ENCODE peak calls at places on chromosomes 7 and 10, in seven cellular contexts. V, P, Q, H, F, W and U are unnamed samples.
A peak's percentile ranks its signal among the peaks of the same experiment; 100 is the strongest.

GRCh38 chr7:35993663-35994622 is 159.1 kb upstream of the EEPD1 start:
- DNase-seq in V (no peak), P (peak; percentile 73), Q (peak; percentile 16), H (no peak), F (no peak), W (peak; percentile 45), U (no peak)

GRCh38 chr10:6062101-6062771 is at the start of gene IL2RA:
- DNase-seq in V (peak; percentile 34), P (no peak), Q (no peak), H (no peak), F (no peak), W (no peak), U (no peak)

GRCh38 chr7:70776627-70777101 is 355.3 kb upstream of the GALNT17 start:
- DNase-seq in V (no peak), P (no peak), Q (no peak), H (no peak), F (no peak), W (no peak), U (no peak)

GRCh38 chr7:70580161-70580560 is 551.8 kb upstream of the GALNT17 start:
- DNase-seq in V (no peak), P (no peak), Q (no peak), H (no peak), F (no peak), W (no peak), U (no peak)

GRCh38 chr10:123804716-123805115 is 86.9 kb downstream of the CPXM2 start:
- DNase-seq in V (no peak), P (no peak), Q (no peak), H (no peak), F (no peak), W (no peak), U (no peak)

GRCh38 chr7:92671502-92672169 is 81.4 kb upstream of the FAM133B start:
- DNase-seq in V (no peak), P (no peak), Q (no peak), H (no peak), F (no peak), W (no peak), U (no peak)

GRCh38 chr10:100510533-100511308 is 8.9 kb downstream of the SEC31B start:
- DNase-seq in V (peak; percentile 60), P (no peak), Q (peak; percentile 51), H (no peak), F (no peak), W (peak; percentile 25), U (no peak)

GRCh38 chr10:93081296-93081695 is 7.6 kb downstream of the CYP26A1 start:
- DNase-seq in V (no peak), P (no peak), Q (no peak), H (no peak), F (no peak), W (no peak), U (no peak)

GRCh38 chr7:45001138-45001694 is 1.2 kb downstream of the CCM2 start:
- DNase-seq in V (peak; percentile 43), P (peak; percentile 11), Q (peak; percentile 62), H (no peak), F (no peak), W (peak; percentile 51), U (peak; percentile 41)

GRCh38 chr10:92208736-92209135 is 82.1 kb downstream of the CPEB3 start:
- DNase-seq in V (no peak), P (peak; percentile 27), Q (no peak), H (no peak), F (no peak), W (no peak), U (no peak)

GRCh38 chr10:117550599-117551321 is 8.2 kb downstream of the EMX2 start:
- DNase-seq in V (no peak), P (no peak), Q (no peak), H (no peak), F (no peak), W (no peak), U (no peak)

GRCh38 chr10:14779053-14779649 is 4.5 kb upstream of the FAM107B start:
- DNase-seq in V (no peak), P (peak; percentile 78), Q (peak; percentile 29), H (no peak), F (no peak), W (no peak), U (no peak)

GRCh38 chr10:61931620-61932332 is 30.3 kb downstream of the ARID5B start:
- DNase-seq in V (no peak), P (no peak), Q (no peak), H (no peak), F (no peak), W (peak; percentile 40), U (no peak)

GRCh38 chr10:58178811-58179210 is 88.9 kb downstream of the IPMK start:
- DNase-seq in V (no peak), P (peak; percentile 31), Q (no peak), H (no peak), F (no peak), W (no peak), U (no peak)

GRCh38 chr7:99141334-99141733 is 2.6 kb downstream of the SMURF1 start:
- DNase-seq in V (no peak), P (no peak), Q (no peak), H (no peak), F (no peak), W (no peak), U (no peak)

GRCh38 chr7:51325231-51325630 is 8.6 kb upstream of the COBL start:
- DNase-seq in V (no peak), P (no peak), Q (no peak), H (no peak), F (no peak), W (peak; percentile 38), U (no peak)

GRCh38 chr7:51326646-51327286 is 10.2 kb upstream of the COBL start:
- DNase-seq in V (no peak), P (no peak), Q (no peak), H (no peak), F (no peak), W (no peak), U (no peak)

GRCh38 chr7:51327287-51327717 is 10.7 kb upstream of the COBL start:
- DNase-seq in V (no peak), P (no peak), Q (no peak), H (no peak), F (no peak), W (no peak), U (no peak)

GRCh38 chr7:51324206-51324884 is 7.7 kb upstream of the COBL start:
- DNase-seq in V (no peak), P (peak; percentile 16), Q (no peak), H (no peak), F (no peak), W (peak; percentile 63), U (no peak)

GRCh38 chr7:51325937-51326336 is 9.3 kb upstream of the COBL start:
- DNase-seq in V (no peak), P (no peak), Q (no peak), H (no peak), F (no peak), W (no peak), U (no peak)
- H3K27ac ChIP-seq in V (no peak overlapping the region), P (no peak overlapping the region), Q (no peak overlapping the region), H (no peak overlapping the region), F (no peak overlapping the region), W (no peak overlapping the region), U (no peak overlapping the region)

GRCh38 chr7:74443591-74444365 is 9.9 kb upstream of the GTF2IRD1 start:
- DNase-seq in V (no peak), P (no peak), Q (peak; percentile 56), H (no peak), F (no peak), W (no peak), U (no peak)

GRCh38 chr7:74441801-74442200 is 11.9 kb upstream of the GTF2IRD1 start:
- DNase-seq in V (no peak), P (no peak), Q (no peak), H (no peak), F (no peak), W (no peak), U (no peak)

GRCh38 chr7:74438327-74438726 is 15.4 kb upstream of the GTF2IRD1 start:
- DNase-seq in V (no peak), P (no peak), Q (no peak), H (no peak), F (no peak), W (no peak), U (no peak)

GRCh38 chr7:74439546-74439945 is 14.2 kb upstream of the GTF2IRD1 start:
- DNase-seq in V (no peak), P (no peak), Q (no peak), H (no peak), F (no peak), W (no peak), U (no peak)
- H3K27ac ChIP-seq in V (no peak overlapping the region), P (no peak overlapping the region), Q (no peak overlapping the region), H (no peak overlapping the region), F (no peak overlapping the region), W (no peak overlapping the region), U (no peak overlapping the region)

DNA sequence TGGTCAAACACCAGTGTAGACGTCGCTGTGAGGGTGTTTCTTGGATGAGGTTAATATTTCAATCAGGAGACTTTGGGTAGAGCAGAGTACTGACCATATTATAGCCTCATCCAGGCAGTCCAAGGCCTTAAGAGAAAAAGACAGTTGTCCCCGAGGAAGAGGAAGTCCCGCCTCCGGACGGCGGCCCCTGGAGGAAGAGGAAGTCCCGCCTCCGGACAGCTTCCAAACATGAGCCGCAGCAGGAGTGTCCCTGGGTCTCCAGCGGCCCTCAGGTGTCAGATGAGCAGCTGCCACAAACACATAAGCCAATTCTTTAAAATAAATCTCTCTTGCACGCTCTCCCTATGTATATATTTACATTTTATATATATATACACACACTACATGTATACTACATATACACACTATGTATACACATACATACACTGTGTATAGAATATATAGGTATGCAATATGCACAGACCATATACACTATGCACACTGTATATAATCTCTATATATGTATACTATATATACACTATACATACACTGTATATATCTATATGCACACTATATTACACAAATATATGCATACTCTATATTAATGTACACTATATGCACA is 37.5 kb downstream of the PWWP2B start:
- DNase-seq in V (no peak), P (no peak), Q (no peak), H (peak; percentile 65), F (no peak), W (no peak), U (peak; percentile 73)
- H3K27ac ChIP-seq in V (no peak overlapping the region), P (no peak overlapping the region), Q (no peak overlapping the region), H (no peak overlapping the region), F (no peak overlapping the region), W (no peak overlapping the region), U (no peak overlapping the region)

GRCh38 chr7:128304212-128304611 is 39.5 kb downstream of the RBM28 start:
- DNase-seq in V (no peak), P (no peak), Q (no peak), H (no peak), F (no peak), W (no peak), U (no peak)

GRCh38 chr7:128302110-128302509 is 41.6 kb downstream of the RBM28 start:
- DNase-seq in V (no peak), P (no peak), Q (no peak), H (peak; percentile 39), F (no peak), W (no peak), U (no peak)

GRCh38 chr7:128307066-128307465 is 36.6 kb downstream of the RBM28 start:
- DNase-seq in V (no peak), P (no peak), Q (no peak), H (no peak), F (no peak), W (no peak), U (no peak)

GRCh38 chr7:128303133-128303532 is 40.6 kb downstream of the RBM28 start:
- DNase-seq in V (no peak), P (no peak), Q (no peak), H (no peak), F (no peak), W (no peak), U (no peak)

DNA sequence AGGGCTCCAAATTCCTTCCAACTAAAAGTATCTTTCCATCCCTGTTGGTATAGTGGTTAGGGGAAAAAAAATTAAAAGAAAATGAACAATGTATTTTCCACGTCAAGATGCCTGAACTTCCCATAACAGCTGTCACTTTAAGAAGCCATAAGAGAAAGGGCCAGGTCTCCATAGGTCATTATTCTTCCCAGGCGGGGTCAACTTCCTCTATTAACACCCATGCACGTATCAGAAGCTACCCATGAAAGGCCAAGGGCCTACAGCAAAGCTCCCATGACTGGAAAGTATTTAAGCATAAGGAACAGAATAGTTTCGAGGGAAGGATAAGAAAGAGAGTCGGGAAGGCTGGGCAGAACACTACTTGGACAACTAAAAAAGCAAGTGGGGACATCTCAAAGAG is 40.1 kb downstream of the RBM28 start:
- DNase-seq in V (no peak), P (no peak), Q (no peak), H (no peak), F (no peak), W (no peak), U (no peak)
- H3K27ac ChIP-seq in V (no peak overlapping the region), P (no peak overlapping the region), Q (no peak overlapping the region), H (no peak overlapping the region), F (no peak overlapping the region), W (no peak overlapping the region), U (no peak overlapping the region)